ENCODE peak calls at places on chromosomes 16 and 17, in nine cellular contexts. One of them, this sample, is unnamed.

GRCh38 chr16:86170720-86171119 is 271.8 kb downstream of the IRF8 start:
- DNase-seq in AG04449: no peak
- DNase-seq in NCI-H1105: no peak
- DNase-seq in NCI-H524: no peak
- DNase-seq in body of pancreas: no peak
- DNase-seq in NCI-H187: no peak
- DNase-seq in effector memory CD4-positive, alpha-beta T cell: no peak
- DNase-seq in AG10803: no peak
- DNase-seq in tibial artery: no peak
- DNase-seq in this sample: no peak

GRCh38 chr16:67801889-67802288 is 4.5 kb downstream of the RANBP10 start:
- DNase-seq in body of pancreas: no peak
- DNase-seq in tibial artery: no peak
- DNase-seq in NCI-H524: no peak
- DNase-seq in AG10803: no peak
- DNase-seq in NCI-H187: no peak
- DNase-seq in AG04449: no peak
- DNase-seq in effector memory CD4-positive, alpha-beta T cell: no peak
- DNase-seq in NCI-H1105: no peak
- DNase-seq in this sample: no peak

GRCh38 chr17:69047368-69048263 is 13.1 kb downstream of the ABCA9 start:
- DNase-seq in AG04449: peak; percentile 42
- DNase-seq in NCI-H1105: no peak
- DNase-seq in body of pancreas: peak; percentile 85
- DNase-seq in effector memory CD4-positive, alpha-beta T cell: no peak
- DNase-seq in AG10803: peak; percentile 87
- DNase-seq in NCI-H187: no peak
- DNase-seq in NCI-H524: no peak
- DNase-seq in tibial artery: peak; percentile 62
- DNase-seq in this sample: no peak

GRCh38 chr16:83887088-83887487 is 11.8 kb upstream of the MLYCD start:
- DNase-seq in NCI-H524: peak; percentile 17
- DNase-seq in NCI-H1105: no peak
- DNase-seq in AG10803: peak; percentile 23
- DNase-seq in body of pancreas: peak; percentile 22
- DNase-seq in effector memory CD4-positive, alpha-beta T cell: no peak
- DNase-seq in tibial artery: no peak
- DNase-seq in AG04449: no peak
- DNase-seq in NCI-H187: no peak
- DNase-seq in this sample: peak; percentile 68

GRCh38 chr17:75778861-75779249 is 5.8 kb upstream of the UNK start:
- DNase-seq in NCI-H1105: no peak
- DNase-seq in effector memory CD4-positive, alpha-beta T cell: no peak
- DNase-seq in NCI-H187: peak; percentile 22
- DNase-seq in AG04449: no peak
- DNase-seq in tibial artery: no peak
- DNase-seq in NCI-H524: peak; percentile 79
- DNase-seq in AG10803: no peak
- DNase-seq in body of pancreas: no peak
- DNase-seq in this sample: no peak

GRCh38 chr16:50446861-50447260 is 78.1 kb upstream of the BRD7 start:
- DNase-seq in body of pancreas: no peak
- DNase-seq in AG10803: no peak
- DNase-seq in NCI-H524: no peak
- DNase-seq in NCI-H187: no peak
- DNase-seq in tibial artery: no peak
- DNase-seq in NCI-H1105: no peak
- DNase-seq in AG04449: no peak
- DNase-seq in effector memory CD4-positive, alpha-beta T cell: no peak
- DNase-seq in this sample: peak; percentile 20

GRCh38 chr16:81554993-81555392 is 110.4 kb downstream of the CMIP start:
- DNase-seq in tibial artery: no peak
- DNase-seq in NCI-H524: peak; percentile 11
- DNase-seq in AG04449: no peak
- DNase-seq in effector memory CD4-positive, alpha-beta T cell: no peak
- DNase-seq in AG10803: no peak
- DNase-seq in NCI-H187: no peak
- DNase-seq in NCI-H1105: no peak
- DNase-seq in body of pancreas: no peak
- DNase-seq in this sample: peak; percentile 5

GRCh38 chr17:69523252-69523861 is 108.9 kb downstream of the MAP2K6 start:
- DNase-seq in NCI-H524: peak; percentile 57
- DNase-seq in tibial artery: peak; percentile 26
- DNase-seq in AG04449: no peak
- DNase-seq in AG10803: peak; percentile 73
- DNase-seq in NCI-H1105: peak; percentile 9
- DNase-seq in NCI-H187: peak; percentile 5
- DNase-seq in effector memory CD4-positive, alpha-beta T cell: no peak
- DNase-seq in body of pancreas: peak; percentile 41
- DNase-seq in this sample: no peak

GRCh38 chr16:75097941-75098897 is 18.4 kb downstream of the LDHD start:
- DNase-seq in effector memory CD4-positive, alpha-beta T cell: peak; percentile 75
- DNase-seq in tibial artery: no peak
- DNase-seq in AG10803: no peak
- DNase-seq in NCI-H524: no peak
- DNase-seq in AG04449: no peak
- DNase-seq in body of pancreas: no peak
- DNase-seq in NCI-H1105: no peak
- DNase-seq in NCI-H187: no peak
- DNase-seq in this sample: no peak

GRCh38 chr16:22217890-22218730 is 12.0 kb downstream of the EEF2K start:
- DNase-seq in NCI-H187: no peak
- DNase-seq in effector memory CD4-positive, alpha-beta T cell: no peak
- DNase-seq in NCI-H524: no peak
- DNase-seq in NCI-H1105: no peak
- DNase-seq in AG04449: no peak
- DNase-seq in AG10803: no peak
- DNase-seq in body of pancreas: peak; percentile 39
- DNase-seq in tibial artery: peak; percentile 66
- DNase-seq in this sample: no peak

GRCh38 chr16:89038221-89038721 is 55.4 kb upstream of the ACSF3 start:
- DNase-seq in AG04449: no peak
- DNase-seq in body of pancreas: no peak
- DNase-seq in NCI-H187: no peak
- DNase-seq in effector memory CD4-positive, alpha-beta T cell: no peak
- DNase-seq in NCI-H1105: no peak
- DNase-seq in NCI-H524: peak; percentile 72
- DNase-seq in AG10803: no peak
- DNase-seq in tibial artery: no peak
- DNase-seq in this sample: no peak

GRCh38 chr17:76831316-76831715 is 36.9 kb upstream of the MGAT5B start:
- DNase-seq in NCI-H1105: no peak
- DNase-seq in NCI-H524: no peak
- DNase-seq in effector memory CD4-positive, alpha-beta T cell: no peak
- DNase-seq in AG04449: no peak
- DNase-seq in tibial artery: no peak
- DNase-seq in body of pancreas: no peak
- DNase-seq in AG10803: no peak
- DNase-seq in NCI-H187: no peak
- DNase-seq in this sample: peak; percentile 49

GRCh38 chr16:88010971-88011483 is 59.8 kb downstream of the BANP start:
- DNase-seq in tibial artery: no peak
- DNase-seq in NCI-H1105: no peak
- DNase-seq in effector memory CD4-positive, alpha-beta T cell: no peak
- DNase-seq in NCI-H524: no peak
- DNase-seq in AG10803: no peak
- DNase-seq in NCI-H187: no peak
- DNase-seq in body of pancreas: no peak
- DNase-seq in AG04449: no peak
- DNase-seq in this sample: no peak

GRCh38 chr16:86505899-86506864 is 4.1 kb upstream of the FOXF1 start:
- DNase-seq in NCI-H1105: no peak
- DNase-seq in NCI-H524: no peak
- DNase-seq in body of pancreas: no peak
- DNase-seq in tibial artery: no peak
- DNase-seq in AG04449: no peak
- DNase-seq in effector memory CD4-positive, alpha-beta T cell: no peak
- DNase-seq in AG10803: no peak
- DNase-seq in NCI-H187: no peak
- DNase-seq in this sample: no peak

GRCh38 chr16:23712976-23713375 is at the start of gene ERN2:
- DNase-seq in NCI-H1105: no peak
- DNase-seq in AG04449: no peak
- DNase-seq in NCI-H524: no peak
- DNase-seq in body of pancreas: no peak
- DNase-seq in effector memory CD4-positive, alpha-beta T cell: no peak
- DNase-seq in AG10803: no peak
- DNase-seq in NCI-H187: no peak
- DNase-seq in tibial artery: no peak
- DNase-seq in this sample: no peak

GRCh38 chr17:75575728-75576127 is 11.9 kb upstream of the MYO15B start:
- DNase-seq in NCI-H524: no peak
- DNase-seq in AG04449: no peak
- DNase-seq in tibial artery: no peak
- DNase-seq in NCI-H1105: no peak
- DNase-seq in NCI-H187: no peak
- DNase-seq in AG10803: no peak
- DNase-seq in effector memory CD4-positive, alpha-beta T cell: no peak
- DNase-seq in body of pancreas: no peak
- DNase-seq in this sample: no peak

GRCh38 chr17:36972186-36972686 is 23.5 kb downstream of the AATF start:
- DNase-seq in AG04449: no peak
- DNase-seq in NCI-H524: no peak
- DNase-seq in effector memory CD4-positive, alpha-beta T cell: no peak
- DNase-seq in NCI-H1105: no peak
- DNase-seq in body of pancreas: no peak
- DNase-seq in AG10803: no peak
- DNase-seq in NCI-H187: no peak
- DNase-seq in tibial artery: no peak
- DNase-seq in this sample: no peak

GRCh38 chr17:48541574-48542113 is 3.3 kb downstream of the HOXB2 start:
- DNase-seq in NCI-H1105: peak; percentile 30
- DNase-seq in body of pancreas: no peak
- DNase-seq in AG04449: no peak
- DNase-seq in tibial artery: no peak
- DNase-seq in NCI-H524: no peak
- DNase-seq in effector memory CD4-positive, alpha-beta T cell: no peak
- DNase-seq in NCI-H187: no peak
- DNase-seq in AG10803: peak; percentile 89
- DNase-seq in this sample: no peak

GRCh38 chr16:89103156-89103555 is 9.5 kb downstream of the ACSF3 start:
- DNase-seq in NCI-H524: no peak
- DNase-seq in NCI-H1105: no peak
- DNase-seq in effector memory CD4-positive, alpha-beta T cell: no peak
- DNase-seq in body of pancreas: no peak
- DNase-seq in AG04449: no peak
- DNase-seq in NCI-H187: no peak
- DNase-seq in AG10803: no peak
- DNase-seq in tibial artery: no peak
- DNase-seq in this sample: no peak

GRCh38 chr16:9703731-9704130 is 478.5 kb downstream of the GRIN2A start:
- DNase-seq in AG10803: no peak
- DNase-seq in effector memory CD4-positive, alpha-beta T cell: no peak
- DNase-seq in NCI-H187: no peak
- DNase-seq in NCI-H524: no peak
- DNase-seq in body of pancreas: no peak
- DNase-seq in tibial artery: no peak
- DNase-seq in NCI-H1105: no peak
- DNase-seq in AG04449: no peak
- DNase-seq in this sample: no peak

GRCh38 chr17:51298508-51299371 is 38.4 kb downstream of the UTP18 start:
- DNase-seq in NCI-H187: no peak
- DNase-seq in tibial artery: no peak
- DNase-seq in AG04449: no peak
- DNase-seq in body of pancreas: peak; percentile 11
- DNase-seq in effector memory CD4-positive, alpha-beta T cell: no peak
- DNase-seq in NCI-H524: peak; percentile 59
- DNase-seq in AG10803: peak; percentile 56
- DNase-seq in NCI-H1105: peak; percentile 11
- DNase-seq in this sample: no peak

GRCh38 chr17:63768433-63768832 is 5.0 kb downstream of the CCDC47 start:
- DNase-seq in effector memory CD4-positive, alpha-beta T cell: no peak
- DNase-seq in NCI-H187: no peak
- DNase-seq in NCI-H524: no peak
- DNase-seq in tibial artery: no peak
- DNase-seq in AG10803: no peak
- DNase-seq in AG04449: no peak
- DNase-seq in body of pancreas: no peak
- DNase-seq in NCI-H1105: no peak
- DNase-seq in this sample: no peak

GRCh38 chr17:14197582-14197981 is 39.1 kb downstream of the CDRT15 start:
- DNase-seq in AG04449: no peak
- DNase-seq in effector memory CD4-positive, alpha-beta T cell: no peak
- DNase-seq in NCI-H524: no peak
- DNase-seq in NCI-H1105: no peak
- DNase-seq in AG10803: no peak
- DNase-seq in body of pancreas: no peak
- DNase-seq in tibial artery: no peak
- DNase-seq in NCI-H187: no peak
- DNase-seq in this sample: no peak

GRCh38 chr16:67666032-67666537 is 465 bp downstream of the ENKD1 start:
- DNase-seq in AG10803: no peak
- DNase-seq in effector memory CD4-positive, alpha-beta T cell: no peak
- DNase-seq in NCI-H187: no peak
- DNase-seq in body of pancreas: peak; percentile 70
- DNase-seq in AG04449: no peak
- DNase-seq in tibial artery: no peak
- DNase-seq in NCI-H524: no peak
- DNase-seq in NCI-H1105: no peak
- DNase-seq in this sample: no peak

GRCh38 chr16:53754938-53755910 is 51.3 kb downstream of the FTO start:
- DNase-seq in NCI-H1105: peak; percentile 90
- DNase-seq in NCI-H524: peak; percentile 80
- DNase-seq in AG10803: peak; percentile 66
- DNase-seq in AG04449: no peak
- DNase-seq in tibial artery: no peak
- DNase-seq in body of pancreas: peak; percentile 82
- DNase-seq in effector memory CD4-positive, alpha-beta T cell: no peak
- DNase-seq in NCI-H187: peak; percentile 33
- DNase-seq in this sample: no peak

GRCh38 chr17:1928976-1929375 is 96.2 kb downstream of the RTN4RL1 start:
- DNase-seq in NCI-H1105: no peak
- DNase-seq in NCI-H524: peak; percentile 91
- DNase-seq in AG10803: no peak
- DNase-seq in effector memory CD4-positive, alpha-beta T cell: no peak
- DNase-seq in body of pancreas: no peak
- DNase-seq in tibial artery: no peak
- DNase-seq in AG04449: no peak
- DNase-seq in NCI-H187: no peak
- DNase-seq in this sample: peak; percentile 42

This sample was measured in dorsolateral prefrontal cortex.